ENCODE peak calls at places on chromosomes 13 and 19, in four cellular contexts. X is tibial nerve, N is left ventricle myocardium inferior, R is transverse colon. D is an unnamed sample. For H3K36me3, the result is how much of the 10 kb centered on the place peaks cover.

GRCh38 chr19:55703790-55704215 is 28.8 kb downstream of the EPN1 start:
- DNase-seq in X (no peak), N (no peak), R (peak), D (peak)

GRCh38 chr19:19507354-19507753 is 8.0 kb downstream of the TSSK6 start:
- DNase-seq in X (no peak), N (no peak), R (no peak), D (no peak)

GRCh38 chr19:2762783-2763496 is 20.1 kb downstream of the SGTA start:
- DNase-seq in X (no peak), N (no peak), R (no peak), D (no peak)

GRCh38 chr19:23799321-23799720 is 40.6 kb upstream of the ZNF681 start:
- DNase-seq in X (no peak), N (no peak), R (no peak), D (no peak)

GRCh38 chr13:39656325-39656677 is 839 bp downstream of the COG6 start:
- DNase-seq in X (no peak), N (no peak), R (no peak), D (no peak)

GRCh38 chr13:32017449-32017848 is 14.1 kb upstream of the FRY start:
- DNase-seq in X (no peak), N (no peak), R (no peak), D (no peak)

GRCh38 chr13:110272227-110272626 is 34.7 kb downstream of the COL4A1 start:
- DNase-seq in X (no peak), N (no peak), R (no peak), D (no peak)

GRCh38 chr13:88074794-88075509 is 403.8 kb downstream of the SLITRK5 start:
- DNase-seq in X (no peak), N (no peak), R (no peak), D (no peak)

GRCh38 chr13:39185326-39185725 is 147.1 kb downstream of the NHLRC3 start:
- DNase-seq in X (no peak), N (no peak), R (no peak), D (no peak)

GRCh38 chr19:55118401-55118991 is 1.1 kb upstream of the PPP1R12C start:
- DNase-seq in X (no peak), N (peak), R (peak), D (peak)

GRCh38 chr19:4521170-4521887 is 3.0 kb upstream of the PLIN4 start:
- DNase-seq in X (no peak), N (no peak), R (no peak), D (no peak)

GRCh38 chr19:40147693-40148347 is 43.4 kb upstream of the MAP3K10 start:
- DNase-seq in X (no peak), N (no peak), R (peak), D (no peak)

GRCh38 chr19:49639401-49640112 is 386 bp downstream of the RRAS start:
- DNase-seq in X (no peak), N (no peak), R (peak), D (no peak)

GRCh38 chr13:70253411-70253810 is 145.2 kb upstream of the KLHL1 start:
- DNase-seq in X (no peak), N (no peak), R (no peak), D (no peak)

GRCh38 chr19:41871573-41872383 is 5.3 kb upstream of the CD79A start:
- DNase-seq in X (no peak), N (peak), R (peak), D (no peak)

GRCh38 chr13:41934994-41935393 is 25.9 kb downstream of the VWA8 start:
- DNase-seq in X (no peak), N (no peak), R (no peak), D (no peak)

GRCh38 chr13:111204438-111205177 is 89.5 kb downstream of the ARHGEF7 start:
- DNase-seq in X (peak), N (peak), R (no peak), D (peak)

GRCh38 chr19:737591-738093 is 13.3 kb upstream of the MISP start:
- DNase-seq in X (no peak), N (no peak), R (peak), D (no peak)

GRCh38 chr13:97058417-97058816 is 64.1 kb upstream of the OXGR1 start:
- DNase-seq in X (no peak), N (no peak), R (no peak), D (no peak)

GRCh38 chr19:4393947-4394590 is 6.3 kb downstream of the SH3GL1 start:
- DNase-seq in X (no peak), N (no peak), R (no peak), D (no peak)

GRCh38 chr19:23283925-23284324 is 33.7 kb upstream of the ZNF724 start:
- DNase-seq in X (no peak), N (peak), R (peak), D (no peak)

GRCh38 chr19:46890423-46891170 is 29.8 kb downstream of the ARHGAP35 start:
- DNase-seq in X (no peak), N (no peak), R (no peak), D (no peak)

GRCh38 chr19:39126593-39127187 is 1.1 kb downstream of the PAK4 start:
- DNase-seq in X (no peak), N (no peak), R (peak), D (no peak)

GRCh38 chr13:66618702-66619101 is 611.4 kb downstream of the PCDH9 start:
- DNase-seq in X (no peak), N (no peak), R (no peak), D (no peak)

GRCh38 chr13:46124531-46124966 is 19.7 kb upstream of the CPB2 start:
- DNase-seq in X (no peak), N (no peak), R (no peak), D (peak)

GRCh38 chr13:99388334-99388923 is 81.2 kb upstream of the GPR183 start:
- DNase-seq in X (no peak), N (no peak), R (no peak), D (no peak)

GRCh38 chr13:51241720-51242119 is 19.5 kb downstream of the FAM124A start:
- DNase-seq in X (no peak), N (no peak), R (peak), D (no peak)
- H3K4me3 ChIP-seq in X (no peak), N (no peak), R (no peak), D (no peak)

DNA sequence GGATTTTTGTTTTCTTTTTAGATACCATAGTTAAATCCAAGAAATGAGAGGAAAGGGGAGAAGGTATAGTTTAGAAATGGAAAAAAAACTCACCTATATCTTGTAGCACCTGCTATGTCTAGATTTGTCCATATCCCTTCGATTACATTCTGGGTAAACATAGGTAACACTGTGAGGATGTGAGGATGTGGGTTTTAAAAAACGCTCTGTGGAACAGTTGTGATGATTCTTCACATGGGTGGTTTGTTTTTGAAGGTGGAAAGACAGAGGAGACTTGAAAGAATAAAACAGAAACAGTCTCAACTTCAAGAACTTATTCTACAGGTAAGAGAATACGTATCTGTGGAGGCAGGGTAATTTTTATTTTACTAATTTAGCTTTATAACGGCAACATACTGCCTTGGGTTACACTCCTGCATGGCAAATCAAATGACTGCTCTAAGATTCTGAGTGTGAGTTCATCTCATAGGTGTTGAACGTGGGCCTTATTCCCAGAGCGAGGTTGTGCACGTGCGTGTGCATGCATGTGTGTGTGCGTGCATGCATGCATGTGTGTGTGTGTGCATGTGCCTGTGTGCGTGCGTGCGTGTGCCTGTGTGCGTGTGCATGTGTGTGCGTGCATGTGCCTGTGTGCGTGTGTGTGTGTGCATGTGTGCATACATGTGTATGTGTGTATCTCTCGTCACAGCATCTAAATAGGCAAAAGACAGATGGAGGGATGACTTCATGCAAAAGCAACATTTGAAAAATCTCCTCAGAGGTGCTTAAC is 23.5 kb downstream of the ATP4B start:
- DNase-seq in X (no peak), N (peak), R (no peak), D (no peak)
- H3K36me3 ChIP-seq in X (half or more), N (half or more), R (under half), D (half or more)

GRCh38 chr19:18173054-18173571 is 500 bp upstream of the IFI30 start:
- DNase-seq in X (no peak), N (peak), R (peak), D (peak)
- H3K4me3 ChIP-seq in X (peak), N (peak), R (peak), D (peak)

DNA sequence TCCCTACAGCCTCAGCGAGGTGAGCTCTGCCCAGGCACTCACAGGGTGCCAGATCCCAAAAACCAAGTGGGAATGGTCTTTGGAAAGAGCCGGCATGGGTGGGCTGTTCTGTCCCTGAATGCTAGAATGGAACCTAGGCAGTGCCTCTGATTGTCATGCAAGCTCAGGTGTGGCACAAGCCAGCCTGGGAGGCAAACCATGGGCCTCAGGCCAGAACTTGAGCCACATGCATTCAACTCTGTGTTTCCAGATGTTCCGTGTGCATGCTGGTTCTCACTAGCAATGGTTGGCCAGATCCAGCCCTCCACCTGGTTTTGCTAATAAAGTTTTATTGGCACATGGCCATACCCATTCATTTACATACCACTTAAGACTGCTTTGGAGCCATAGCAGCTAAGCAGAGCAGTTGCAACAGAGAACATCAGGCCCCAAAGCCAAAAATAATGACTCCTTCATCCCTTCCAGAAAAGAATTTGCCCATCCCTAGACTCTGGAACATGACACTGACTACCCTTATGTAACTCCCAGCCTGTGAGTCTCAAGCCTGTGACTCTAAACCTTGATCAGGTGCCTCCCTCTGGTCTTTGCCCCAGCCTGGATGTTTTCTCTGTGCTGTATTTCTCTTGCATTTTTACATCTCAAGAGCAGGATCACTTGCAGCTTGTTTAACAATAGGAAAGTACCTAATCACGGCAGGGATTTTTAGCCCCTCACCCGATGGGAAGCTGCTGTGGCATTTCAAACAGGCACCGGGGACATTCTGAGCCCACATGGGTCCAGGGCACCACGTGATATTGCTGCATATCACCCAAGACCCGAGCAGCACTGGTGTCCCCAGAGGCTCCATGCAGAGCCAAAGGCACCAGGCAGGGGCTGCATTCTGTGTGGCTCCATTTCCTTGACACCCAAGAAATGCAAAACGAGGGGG is 55.4 kb upstream of the USE1 start:
- DNase-seq in X (no peak), N (no peak), R (no peak), D (no peak)
- H3K36me3 ChIP-seq in X (half or more), N (half or more), R (half or more), D (half or more)

GRCh38 chr19:13873776-13874515 is 3.0 kb upstream of the NANOS3 start:
- DNase-seq in X (no peak), N (no peak), R (no peak), D (no peak)

GRCh38 chr19:13872339-13872694 is 4.6 kb upstream of the NANOS3 start:
- DNase-seq in X (no peak), N (no peak), R (no peak), D (no peak)

GRCh38 chr19:13875824-13876223 is 1.1 kb upstream of the NANOS3 start:
- DNase-seq in X (no peak), N (no peak), R (no peak), D (no peak)

GRCh38 chr19:13869324-13869723 is 7.6 kb upstream of the NANOS3 start:
- DNase-seq in X (no peak), N (no peak), R (no peak), D (no peak)

DNA sequence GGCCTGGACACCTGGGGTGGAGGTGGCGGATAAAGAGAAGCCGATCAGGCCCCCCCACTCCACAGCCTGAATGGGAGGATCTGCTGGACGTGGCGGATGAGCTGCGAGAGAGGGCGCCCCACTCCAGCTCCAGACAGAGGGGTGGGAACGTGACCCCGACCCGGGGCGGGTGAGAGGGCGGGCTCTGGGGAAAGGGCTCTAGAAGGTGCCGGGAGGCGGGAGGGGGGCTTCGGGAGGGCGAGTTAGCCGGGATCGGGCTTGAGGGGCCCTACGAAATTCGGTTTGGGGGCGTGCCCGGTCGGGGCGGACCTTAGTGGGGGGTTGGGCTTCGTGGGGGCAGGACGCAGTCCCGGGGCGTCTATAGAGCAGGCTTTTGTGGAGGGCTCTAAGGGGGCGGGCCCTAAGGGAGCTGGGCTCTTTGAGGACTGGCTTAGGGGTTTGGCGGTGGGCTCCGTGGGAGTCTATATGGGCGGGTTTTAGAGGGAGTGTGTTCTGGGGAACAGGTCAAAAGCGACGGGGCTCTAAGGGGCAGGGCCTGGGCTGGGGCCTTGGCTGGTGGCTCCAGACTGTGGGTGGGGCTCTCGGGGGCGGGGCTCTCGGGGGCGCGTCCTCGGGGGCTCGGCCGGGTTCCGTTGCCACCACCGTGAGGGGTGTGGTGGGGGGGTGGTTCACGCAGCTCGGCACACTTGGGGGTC is 4.1 kb upstream of the NANOS3 start:
- DNase-seq in X (no peak), N (no peak), R (no peak), D (no peak)
- H3K4me3 ChIP-seq in X (peak), N (peak), R (peak), D (peak)

DNA sequence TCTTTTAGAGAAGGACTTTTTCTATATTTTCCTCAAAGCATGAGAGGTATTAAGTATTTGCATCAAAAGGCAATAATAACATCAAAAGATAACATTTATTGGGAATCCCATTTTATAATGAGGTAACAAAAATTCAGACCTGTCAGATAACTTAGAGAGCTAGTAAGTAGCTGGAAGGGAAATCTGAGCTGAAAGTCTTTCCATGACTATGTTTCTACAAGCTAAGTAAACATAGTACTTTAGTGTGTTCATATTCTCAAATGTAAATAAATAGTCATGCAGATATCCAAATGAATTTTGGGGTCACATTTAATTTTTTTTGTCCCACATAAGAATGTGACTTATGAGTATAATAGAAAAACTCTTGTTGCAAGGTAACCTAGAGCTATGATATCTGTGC is 87.3 kb upstream of the FBXL3 start:
- DNase-seq in X (no peak), N (no peak), R (no peak), D (no peak)
- H3K36me3 ChIP-seq in X (under half), N (half or more), R (under half), D (under half)